ENCODE peak calls at places on chromosomes 4 and X, in six cellular contexts. V is ovary, W is neural progenitor cell, Z is tibial nerve, S is neuronal stem cell, X is breast epithelium. R is an unnamed sample.

GRCh38 chr4:177385576-177386320 is 56.5 kb downstream of the AGA start:
- DNase-seq in W (no peak), Z (no peak), S (no peak), V (no peak), X (no peak), R (no peak)

GRCh38 chrX:77788050-77788449 is 2.0 kb upstream of the ATRX start:
- DNase-seq in Z (no peak), W (no peak), V (no peak), S (no peak), X (no peak), R (peak; percentile 14)

GRCh38 chr4:88791274-88791673 is 93.6 kb upstream of the NAP1L5 start:
- DNase-seq in V (no peak), S (no peak), X (no peak), Z (no peak), W (no peak), R (no peak)

GRCh38 chr4:73828945-73829344 is 7.5 kb upstream of the CXCL6 start:
- DNase-seq in W (no peak), V (no peak), X (no peak), S (no peak), Z (no peak), R (no peak)

GRCh38 chr4:2363951-2364653 is 54.3 kb downstream of the ZFYVE28 start:
- DNase-seq in Z (no peak), X (peak; percentile 40), S (no peak), V (no peak), W (no peak), R (no peak)

GRCh38 chr4:174086829-174087799 is 196.4 kb downstream of the FBXO8 start:
- DNase-seq in V (no peak), W (no peak), Z (no peak), X (no peak), S (no peak), R (no peak)

GRCh38 chrX:107448625-107449468 is 605 bp upstream of the FRMPD3 start:
- DNase-seq in X (no peak), W (peak; percentile 64), S (peak; percentile 27), V (peak; percentile 34), Z (no peak), R (no peak)

GRCh38 chr4:159765402-159765801 is 662.5 kb downstream of the RAPGEF2 start:
- DNase-seq in W (no peak), X (no peak), Z (no peak), V (no peak), S (no peak), R (no peak)

GRCh38 chr4:15451181-15451865 is 18.4 kb upstream of the CC2D2A start:
- DNase-seq in S (no peak), Z (no peak), X (no peak), W (no peak), V (no peak), R (no peak)

GRCh38 chr4:81963506-81964020 is 410.2 kb downstream of the HNRNPD start:
- DNase-seq in W (peak; percentile 63), S (peak; percentile 38), X (no peak), V (no peak), Z (no peak), R (no peak)

GRCh38 chrX:140928739-140929138 is 73.7 kb upstream of the SPANXB1 start:
- DNase-seq in X (no peak), S (no peak), W (no peak), Z (no peak), V (no peak), R (no peak)

GRCh38 chr4:14749910-14750309 is 252.4 kb upstream of the CPEB2 start:
- DNase-seq in V (no peak), S (no peak), X (no peak), Z (no peak), W (peak; percentile 35), R (peak; percentile 68)

GRCh38 chr4:86940176-86940575 is 5.4 kb downstream of the AFF1 start:
- DNase-seq in W (no peak), X (no peak), S (no peak), Z (no peak), V (no peak), R (no peak)

GRCh38 chr4:70948665-70949284 is 44.7 kb upstream of the DCK start:
- DNase-seq in Z (no peak), V (no peak), S (no peak), W (no peak), X (no peak), R (no peak)

GRCh38 chr4:153248641-153249198 is 44.5 kb downstream of the TRIM2 start:
- DNase-seq in W (no peak), S (no peak), V (no peak), Z (no peak), X (no peak), R (peak; percentile 23)

GRCh38 chr4:161936625-161937133 is 227.1 kb downstream of the FSTL5 start:
- DNase-seq in X (no peak), Z (no peak), V (no peak), S (no peak), W (no peak), R (no peak)

GRCh38 chr4:121696641-121697461 is at the start of gene ANXA5:
- DNase-seq in V (peak; percentile 90), W (peak; percentile 89), X (peak; percentile 84), S (peak; percentile 75), Z (peak; percentile 68), R (peak; percentile 91)

GRCh38 chr4:154741131-154741530 is 2.7 kb upstream of the LRAT start:
- DNase-seq in Z (no peak), S (no peak), V (no peak), X (no peak), W (peak; percentile 20), R (no peak)

GRCh38 chrX:101051549-101052302 is at the start of gene TRMT2B:
- DNase-seq in W (peak; percentile 77), Z (peak; percentile 58), X (peak; percentile 68), V (peak; percentile 79), S (peak; percentile 40), R (peak; percentile 89)

GRCh38 chr4:141609243-141609642 is 27.1 kb upstream of the IL15 start:
- DNase-seq in X (no peak), Z (no peak), W (peak; percentile 10), S (no peak), V (no peak), R (no peak)

GRCh38 chr4:169996379-169997245 is 29.6 kb downstream of the MFAP3L start:
- DNase-seq in X (no peak), Z (no peak), W (no peak), S (no peak), V (no peak), R (no peak)

GRCh38 chr4:108786351-108786750 is 23.5 kb upstream of the ETNPPL start:
- DNase-seq in X (no peak), W (no peak), Z (no peak), S (no peak), V (no peak), R (no peak)

GRCh38 chr4:81631958-81632439 is 160.3 kb upstream of the RASGEF1B start:
- DNase-seq in X (no peak), Z (no peak), S (no peak), W (no peak), V (no peak), R (no peak)

GRCh38 chr4:41438564-41438963 is 99.4 kb upstream of the LIMCH1 start:
- DNase-seq in V (no peak), S (no peak), X (no peak), Z (no peak), W (no peak), R (no peak)

GRCh38 chr4:153643406-153644016 is 40.6 kb upstream of the TLR2 start:
- DNase-seq in W (peak; percentile 11), X (no peak), V (no peak), Z (no peak), S (no peak), R (no peak)

GRCh38 chrX:38221391-38221929 is 789 bp upstream of the SRPX start:
- DNase-seq in X (no peak), S (no peak), Z (no peak), V (no peak), W (no peak), R (no peak)

GRCh38 chrX:38224160-38224559 is 3.5 kb upstream of the SRPX start:
- DNase-seq in X (no peak), Z (no peak), W (no peak), V (no peak), S (no peak), R (no peak)

GRCh38 chrX:38220024-38220935 is at the start of gene SRPX:
- DNase-seq in S (peak; percentile 20), Z (no peak), X (no peak), W (peak; percentile 67), V (no peak), R (peak; percentile 26)

GRCh38 chrX:38220936-38221386 is 290 bp upstream of the SRPX start:
- DNase-seq in S (peak; percentile 0), X (no peak), W (no peak), Z (no peak), V (no peak), R (no peak)

GRCh38 chrX:38225093-38225492 is 4.4 kb upstream of the SRPX start:
- DNase-seq in Z (no peak), X (no peak), V (no peak), S (no peak), W (no peak), R (no peak)
- H3K4me3 ChIP-seq in Z (no peak overlapping the region), X (no peak overlapping the region), V (no peak overlapping the region), S (no peak overlapping the region), W (no peak overlapping the region), R (no peak overlapping the region)

GRCh38 chrX:134453631-134454030 is 6.3 kb upstream of the HPRT1 start:
- DNase-seq in W (no peak), S (no peak), X (no peak), Z (no peak), V (no peak), R (peak; percentile 74)

GRCh38 chrX:134457708-134458107 is 2.3 kb upstream of the HPRT1 start:
- DNase-seq in X (no peak), Z (no peak), S (no peak), V (no peak), W (no peak), R (no peak)

GRCh38 chrX:134459683-134460004 is 321 bp upstream of the HPRT1 start:
- DNase-seq in V (no peak), S (no peak), Z (no peak), W (no peak), X (no peak), R (no peak)

GRCh38 chrX:134452591-134452990 is 7.4 kb upstream of the HPRT1 start:
- DNase-seq in S (no peak), X (no peak), V (no peak), Z (no peak), W (no peak), R (no peak)

GRCh38 chrX:134454506-134454905 is 5.5 kb upstream of the HPRT1 start:
- DNase-seq in V (no peak), X (no peak), Z (no peak), S (no peak), W (no peak), R (no peak)
- H3K27ac ChIP-seq in V (no peak overlapping the region), X (no peak overlapping the region), Z (no peak overlapping the region), S (no peak overlapping the region), W (no peak overlapping the region), R (no peak overlapping the region)

GRCh38 chr4:8198906-8199593 is at the start of gene SH3TC1:
- DNase-seq in Z (peak; percentile 67), X (peak; percentile 69), S (no peak), W (peak; percentile 26), V (peak; percentile 74), R (peak; percentile 83)
- H3K4me3 ChIP-seq in Z (peak within 1 kb of the TSS; percentile 43), X (peak within 1 kb of the TSS; percentile 48), S (peak within 1 kb of the TSS; percentile 5), W (no peak within 1 kb of the TSS), V (peak within 1 kb of the TSS; percentile 12), R (peak within 1 kb of the TSS; percentile 0)

GRCh38 chr4:45437381-45437780 is 686.5 kb downstream of the GABRG1 start:
- DNase-seq in V (no peak), X (no peak), W (no peak), S (no peak), Z (no peak), R (no peak)

GRCh38 chr4:45442466-45442865 is 681.4 kb downstream of the GABRG1 start:
- DNase-seq in S (no peak), V (no peak), X (no peak), W (peak; percentile 47), Z (no peak), R (no peak)

GRCh38 chr4:45438047-45438446 is 685.8 kb downstream of the GABRG1 start:
- DNase-seq in Z (no peak), W (no peak), V (no peak), S (no peak), X (no peak), R (no peak)
- H3K27ac ChIP-seq in Z (no peak overlapping the region), W (no peak overlapping the region), V (no peak overlapping the region), S (no peak overlapping the region), X (no peak overlapping the region), R (no peak overlapping the region)

R was measured in testis.